ENCODE peak calls at places on chromosome 14, in six cellular contexts. A, Z, Q, Y, H and B are unnamed samples.
A peak's percentile ranks its signal among the peaks of the same experiment; 100 is the strongest.

GRCh38 chr14:91971188-91971778 is 23.8 kb upstream of the FBLN5 start:
- DNase-seq in A (no peak), Z (no peak), Q (no peak), Y (no peak), H (no peak), B (no peak)

GRCh38 chr14:54652188-54652889 is 85.4 kb downstream of the SAMD4A start:
- DNase-seq in A (peak; percentile 85), Z (peak; percentile 89), Q (no peak), Y (no peak), H (peak; percentile 99), B (no peak)

GRCh38 chr14:81946808-81947798 is 413.4 kb upstream of the SEL1L start:
- DNase-seq in A (no peak), Z (no peak), Q (no peak), Y (no peak), H (no peak), B (no peak)

GRCh38 chr14:89921896-89922548 is 32.5 kb downstream of the EFCAB11 start:
- DNase-seq in A (no peak), Z (no peak), Q (no peak), Y (no peak), H (peak; percentile 93), B (no peak)

GRCh38 chr14:54709444-54709843 is 142.5 kb downstream of the SAMD4A start:
- DNase-seq in A (no peak), Z (no peak), Q (peak; percentile 66), Y (no peak), H (no peak), B (no peak)

GRCh38 chr14:33484264-33484663 is 466.6 kb downstream of the EGLN3 start:
- DNase-seq in A (no peak), Z (no peak), Q (no peak), Y (no peak), H (no peak), B (no peak)

GRCh38 chr14:21840765-21841164 is 167.1 kb upstream of the OR4E1 start:
- DNase-seq in A (no peak), Z (no peak), Q (no peak), Y (no peak), H (no peak), B (no peak)

GRCh38 chr14:89324501-89325298 is 92.3 kb downstream of the FOXN3 start:
- DNase-seq in A (no peak), Z (no peak), Q (peak; percentile 56), Y (no peak), H (no peak), B (no peak)

GRCh38 chr14:25006961-25007795 is 42.8 kb downstream of the STXBP6 start:
- DNase-seq in A (no peak), Z (no peak), Q (no peak), Y (no peak), H (peak; percentile 97), B (no peak)

GRCh38 chr14:92866181-92866752 is 56.7 kb upstream of the CHGA start:
- DNase-seq in A (no peak), Z (no peak), Q (no peak), Y (no peak), H (no peak), B (no peak)

DNA sequence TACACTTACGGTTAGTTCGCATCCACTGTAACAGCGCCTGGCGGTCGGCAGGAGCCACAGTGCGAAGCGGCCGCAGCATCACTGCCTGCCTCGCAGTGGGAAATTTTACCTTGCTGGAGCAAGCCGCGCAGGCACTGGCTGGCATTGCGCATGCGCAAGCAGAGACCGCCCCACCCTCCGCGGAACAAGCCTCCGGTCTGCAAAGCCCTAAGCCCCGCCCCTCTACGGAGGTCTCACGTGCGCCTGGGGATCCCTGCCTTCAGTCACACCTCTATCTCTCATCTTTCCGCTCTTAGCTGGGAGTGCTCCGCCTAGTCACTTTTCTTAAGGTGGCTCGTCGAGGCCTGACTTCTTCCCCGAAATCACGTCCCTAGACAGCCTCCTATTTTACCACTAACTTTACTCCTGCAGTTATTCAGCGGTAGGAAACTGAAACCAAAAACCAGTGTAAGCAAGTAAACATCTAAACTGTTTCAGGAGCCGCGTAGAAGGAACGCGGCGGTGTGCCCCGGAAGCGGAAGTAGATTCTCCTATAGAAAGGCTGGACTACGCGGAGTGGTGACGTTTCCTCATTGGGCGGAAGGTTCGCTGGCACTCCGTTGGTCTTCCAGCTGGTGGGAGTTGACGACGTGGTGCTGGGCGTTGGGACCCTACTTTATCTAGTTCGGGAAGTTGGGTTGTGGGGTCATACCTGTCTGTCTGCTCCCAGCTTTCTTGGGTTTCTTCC is at the start of gene SRP54:
- DNase-seq in A (peak; percentile 98), Z (peak; percentile 100), Q (peak; percentile 92), Y (peak; percentile 99), H (peak; percentile 98), B (peak; percentile 99)
- TF ChIP-seq CTCF in A (no peak), Z (peak; percentile 3), Q (no peak), Y (no peak), H (no peak), B (no peak)

GRCh38 chr14:26138764-26139445 is 458.9 kb downstream of the NOVA1 start:
- DNase-seq in A (no peak), Z (no peak), Q (no peak), Y (no peak), H (no peak), B (no peak)
- TF ChIP-seq CTCF in A (no peak), Z (no peak), Q (no peak), Y (no peak), H (no peak), B (no peak)

GRCh38 chr14:61950340-61950739 is 188.1 kb downstream of the SNAPC1 start:
- DNase-seq in A (no peak), Z (no peak), Q (no peak), Y (no peak), H (no peak), B (no peak)
- TF ChIP-seq CTCF in A (no peak), Z (no peak), Q (no peak), Y (no peak), H (no peak), B (no peak)

DNA sequence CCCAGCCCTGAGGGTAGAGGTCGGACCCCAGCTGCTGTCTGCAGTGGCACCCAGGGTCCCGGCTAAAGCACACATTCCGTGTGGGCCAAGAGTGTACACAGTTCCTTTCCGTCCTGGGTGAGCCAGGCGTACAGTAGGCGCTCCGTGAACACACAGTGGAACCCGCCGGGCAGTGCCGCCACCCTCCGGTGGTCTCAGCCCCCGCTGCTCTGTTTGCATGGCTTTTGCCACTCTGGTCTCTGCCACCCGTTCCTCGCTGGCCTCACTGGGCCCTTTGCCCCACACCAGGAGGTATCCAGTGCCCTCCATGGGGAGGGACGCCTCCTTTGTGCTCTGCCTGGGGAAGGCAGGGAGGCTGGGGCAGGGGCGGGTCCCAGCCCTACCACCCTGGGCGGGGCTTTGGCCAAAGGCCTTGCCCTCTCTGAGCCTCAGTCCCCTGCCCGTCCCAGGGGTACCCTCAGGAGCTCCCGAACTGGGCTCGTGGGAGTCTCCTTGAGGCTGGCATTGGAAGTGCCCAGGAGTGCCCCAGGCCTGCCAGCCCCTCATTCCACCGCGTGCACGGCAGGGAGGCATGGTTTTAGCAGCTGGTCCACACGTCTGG is 13.0 kb downstream of the TRMT61A start:
- DNase-seq in A (no peak), Z (peak; percentile 57), Q (no peak), Y (no peak), H (no peak), B (no peak)
- TF ChIP-seq CTCF in A (no peak), Z (no peak), Q (no peak), Y (no peak), H (peak; percentile 18), B (no peak)

DNA sequence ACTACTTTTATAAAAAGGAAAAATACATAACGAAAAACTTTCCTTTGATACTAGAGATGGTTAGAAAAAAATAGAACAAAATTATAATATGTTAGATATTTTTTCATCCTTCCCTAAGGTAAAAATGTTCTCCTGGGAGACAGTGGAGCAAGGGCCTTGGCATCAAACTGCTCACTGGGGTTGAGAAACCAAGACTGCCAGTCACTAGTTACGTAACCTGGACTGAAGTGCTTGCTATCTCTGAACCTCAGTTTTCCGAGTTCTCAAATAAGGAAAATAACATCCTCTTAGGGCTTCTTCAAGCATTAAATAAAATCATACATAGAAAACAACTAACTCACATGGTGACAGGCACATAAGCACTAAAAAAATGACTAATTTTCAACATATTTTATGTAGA is 48.2 kb upstream of the FRMD6 start:
- DNase-seq in A (no peak), Z (no peak), Q (no peak), Y (no peak), H (no peak), B (no peak)
- TF ChIP-seq CTCF in A (no peak), Z (no peak), Q (no peak), Y (no peak), H (no peak), B (no peak)